ENCODE peak calls at places on chromosomes 2 and 18, in five cellular contexts. One of them, this sample, is unnamed.

GRCh38 chr2:73917696-73918207 is 8.9 kb upstream of the DGUOK start:
- DNase-seq in foreskin keratinocyte: no peak
- DNase-seq in hepatocyte: no peak
- DNase-seq in CD8-positive, alpha-beta T cell: no peak
- DNase-seq in nephron progenitor cell: no peak
- DNase-seq in this sample: no peak

GRCh38 chr2:24616606-24617005 is 125.6 kb downstream of the NCOA1 start:
- DNase-seq in foreskin keratinocyte: no peak
- DNase-seq in hepatocyte: no peak
- DNase-seq in CD8-positive, alpha-beta T cell: no peak
- DNase-seq in nephron progenitor cell: no peak
- DNase-seq in this sample: no peak

GRCh38 chr2:190714958-190715357 is 66.1 kb downstream of the NAB1 start:
- DNase-seq in foreskin keratinocyte: peak
- DNase-seq in hepatocyte: no peak
- DNase-seq in CD8-positive, alpha-beta T cell: no peak
- DNase-seq in nephron progenitor cell: no peak
- DNase-seq in this sample: peak

GRCh38 chr2:132374551-132374950 is 42.1 kb upstream of the GPR39 start:
- DNase-seq in foreskin keratinocyte: peak
- DNase-seq in hepatocyte: no peak
- DNase-seq in CD8-positive, alpha-beta T cell: no peak
- DNase-seq in nephron progenitor cell: no peak
- DNase-seq in this sample: no peak

GRCh38 chr18:4068552-4069158 is 386.5 kb downstream of the DLGAP1 start:
- DNase-seq in foreskin keratinocyte: no peak
- DNase-seq in hepatocyte: peak
- DNase-seq in CD8-positive, alpha-beta T cell: no peak
- DNase-seq in nephron progenitor cell: peak
- DNase-seq in this sample: peak

GRCh38 chr2:226447896-226448295 is 351.7 kb downstream of the IRS1 start:
- DNase-seq in foreskin keratinocyte: peak
- DNase-seq in hepatocyte: no peak
- DNase-seq in CD8-positive, alpha-beta T cell: no peak
- DNase-seq in nephron progenitor cell: no peak
- DNase-seq in this sample: peak

GRCh38 chr2:20580690-20581437 is 70.0 kb downstream of the HS1BP3 start:
- DNase-seq in foreskin keratinocyte: no peak
- DNase-seq in hepatocyte: no peak
- DNase-seq in CD8-positive, alpha-beta T cell: no peak
- DNase-seq in nephron progenitor cell: no peak
- DNase-seq in this sample: no peak

GRCh38 chr2:186457908-186458307 is 28.2 kb upstream of the ZC3H15 start:
- DNase-seq in foreskin keratinocyte: no peak
- DNase-seq in hepatocyte: no peak
- DNase-seq in CD8-positive, alpha-beta T cell: no peak
- DNase-seq in nephron progenitor cell: no peak
- DNase-seq in this sample: no peak

GRCh38 chr18:61651880-61652268 is 240.9 kb downstream of the RNF152 start:
- DNase-seq in foreskin keratinocyte: no peak
- DNase-seq in hepatocyte: no peak
- DNase-seq in CD8-positive, alpha-beta T cell: no peak
- DNase-seq in nephron progenitor cell: no peak
- DNase-seq in this sample: no peak

GRCh38 chr18:58183226-58183625 is 139.2 kb downstream of the NEDD4L start:
- DNase-seq in foreskin keratinocyte: no peak
- DNase-seq in hepatocyte: no peak
- DNase-seq in CD8-positive, alpha-beta T cell: no peak
- DNase-seq in nephron progenitor cell: no peak
- DNase-seq in this sample: no peak

GRCh38 chr18:51029378-51029693 is 677 bp upstream of the SMAD4 start:
- DNase-seq in foreskin keratinocyte: no peak
- DNase-seq in hepatocyte: no peak
- DNase-seq in CD8-positive, alpha-beta T cell: no peak
- DNase-seq in nephron progenitor cell: no peak
- DNase-seq in this sample: no peak

GRCh38 chr2:226185613-226186211 is 613.9 kb downstream of the IRS1 start:
- DNase-seq in foreskin keratinocyte: peak
- DNase-seq in hepatocyte: no peak
- DNase-seq in CD8-positive, alpha-beta T cell: no peak
- DNase-seq in nephron progenitor cell: no peak
- DNase-seq in this sample: peak

GRCh38 chr18:23998811-23999210 is 15.7 kb upstream of the TTC39C start:
- DNase-seq in foreskin keratinocyte: peak
- DNase-seq in hepatocyte: peak
- DNase-seq in CD8-positive, alpha-beta T cell: no peak
- DNase-seq in nephron progenitor cell: no peak
- DNase-seq in this sample: peak

GRCh38 chr2:9360701-9361100 is 62.6 kb downstream of the ITGB1BP1 start:
- DNase-seq in foreskin keratinocyte: no peak
- DNase-seq in hepatocyte: no peak
- DNase-seq in CD8-positive, alpha-beta T cell: no peak
- DNase-seq in nephron progenitor cell: no peak
- DNase-seq in this sample: no peak

GRCh38 chr2:234278556-234279286 is 218.2 kb downstream of the ARL4C start:
- DNase-seq in foreskin keratinocyte: no peak
- DNase-seq in hepatocyte: no peak
- DNase-seq in CD8-positive, alpha-beta T cell: peak
- DNase-seq in nephron progenitor cell: no peak
- DNase-seq in this sample: no peak

GRCh38 chr18:837922-838321 is 25.9 kb upstream of the YES1 start:
- DNase-seq in foreskin keratinocyte: no peak
- DNase-seq in hepatocyte: no peak
- DNase-seq in CD8-positive, alpha-beta T cell: no peak
- DNase-seq in nephron progenitor cell: no peak
- DNase-seq in this sample: no peak

GRCh38 chr2:203498161-203498560 is 36.9 kb downstream of the RAPH1 start:
- DNase-seq in foreskin keratinocyte: peak
- DNase-seq in hepatocyte: peak
- DNase-seq in CD8-positive, alpha-beta T cell: no peak
- DNase-seq in nephron progenitor cell: no peak
- DNase-seq in this sample: peak

GRCh38 chr2:16290311-16291020 is 350.1 kb downstream of the MYCN start:
- DNase-seq in foreskin keratinocyte: no peak
- DNase-seq in hepatocyte: no peak
- DNase-seq in CD8-positive, alpha-beta T cell: no peak
- DNase-seq in nephron progenitor cell: no peak
- DNase-seq in this sample: no peak

GRCh38 chr2:56185101-56185581 is 1.4 kb downstream of the CCDC85A start:
- DNase-seq in foreskin keratinocyte: no peak
- DNase-seq in hepatocyte: peak
- DNase-seq in CD8-positive, alpha-beta T cell: no peak
- DNase-seq in nephron progenitor cell: peak
- DNase-seq in this sample: peak

GRCh38 chr2:38592951-38593350 is 9.8 kb downstream of the HNRNPLL start:
- DNase-seq in foreskin keratinocyte: no peak
- DNase-seq in hepatocyte: no peak
- DNase-seq in CD8-positive, alpha-beta T cell: no peak
- DNase-seq in nephron progenitor cell: no peak
- DNase-seq in this sample: peak

GRCh38 chr2:38586926-38587325 is 15.8 kb downstream of the HNRNPLL start:
- DNase-seq in foreskin keratinocyte: no peak
- DNase-seq in hepatocyte: no peak
- DNase-seq in CD8-positive, alpha-beta T cell: no peak
- DNase-seq in nephron progenitor cell: no peak
- DNase-seq in this sample: no peak

GRCh38 chr2:38591152-38591551 is 11.6 kb downstream of the HNRNPLL start:
- DNase-seq in foreskin keratinocyte: no peak
- DNase-seq in hepatocyte: no peak
- DNase-seq in CD8-positive, alpha-beta T cell: no peak
- DNase-seq in nephron progenitor cell: no peak
- DNase-seq in this sample: no peak

GRCh38 chr2:38590053-38590452 is 12.7 kb downstream of the HNRNPLL start:
- DNase-seq in foreskin keratinocyte: no peak
- DNase-seq in hepatocyte: no peak
- DNase-seq in CD8-positive, alpha-beta T cell: no peak
- DNase-seq in nephron progenitor cell: no peak
- DNase-seq in this sample: no peak
- TF ChIP-seq CTCF in foreskin keratinocyte: peak
- TF ChIP-seq CTCF in hepatocyte: no peak
- TF ChIP-seq CTCF in CD8-positive, alpha-beta T cell: no peak
- TF ChIP-seq CTCF in nephron progenitor cell: peak
- TF ChIP-seq CTCF in this sample: no peak

DNA sequence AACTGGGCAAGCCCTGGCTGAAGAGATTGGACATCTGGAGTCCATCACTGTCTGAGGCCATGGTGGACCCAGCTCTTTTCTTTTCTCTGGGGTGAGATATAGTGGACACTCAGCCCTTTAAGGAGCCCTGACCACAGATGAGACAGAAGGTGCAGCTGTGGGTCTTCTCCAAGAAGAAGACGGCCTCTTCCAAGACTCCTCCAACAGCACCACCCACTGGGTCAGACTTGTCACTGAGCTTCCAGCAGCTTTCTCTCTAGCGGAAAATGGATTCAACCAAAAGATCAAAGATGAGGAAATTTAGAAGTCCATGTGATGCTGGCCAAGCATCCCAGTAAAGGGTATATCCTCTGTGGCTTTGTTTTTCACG is 27.3 kb downstream of the TWIST2 start:
- DNase-seq in foreskin keratinocyte: no peak
- DNase-seq in hepatocyte: no peak
- DNase-seq in CD8-positive, alpha-beta T cell: no peak
- DNase-seq in nephron progenitor cell: no peak
- DNase-seq in this sample: no peak
- TF ChIP-seq CTCF in foreskin keratinocyte: peak
- TF ChIP-seq CTCF in hepatocyte: no peak
- TF ChIP-seq CTCF in CD8-positive, alpha-beta T cell: no peak
- TF ChIP-seq CTCF in nephron progenitor cell: peak
- TF ChIP-seq CTCF in this sample: peak

DNA sequence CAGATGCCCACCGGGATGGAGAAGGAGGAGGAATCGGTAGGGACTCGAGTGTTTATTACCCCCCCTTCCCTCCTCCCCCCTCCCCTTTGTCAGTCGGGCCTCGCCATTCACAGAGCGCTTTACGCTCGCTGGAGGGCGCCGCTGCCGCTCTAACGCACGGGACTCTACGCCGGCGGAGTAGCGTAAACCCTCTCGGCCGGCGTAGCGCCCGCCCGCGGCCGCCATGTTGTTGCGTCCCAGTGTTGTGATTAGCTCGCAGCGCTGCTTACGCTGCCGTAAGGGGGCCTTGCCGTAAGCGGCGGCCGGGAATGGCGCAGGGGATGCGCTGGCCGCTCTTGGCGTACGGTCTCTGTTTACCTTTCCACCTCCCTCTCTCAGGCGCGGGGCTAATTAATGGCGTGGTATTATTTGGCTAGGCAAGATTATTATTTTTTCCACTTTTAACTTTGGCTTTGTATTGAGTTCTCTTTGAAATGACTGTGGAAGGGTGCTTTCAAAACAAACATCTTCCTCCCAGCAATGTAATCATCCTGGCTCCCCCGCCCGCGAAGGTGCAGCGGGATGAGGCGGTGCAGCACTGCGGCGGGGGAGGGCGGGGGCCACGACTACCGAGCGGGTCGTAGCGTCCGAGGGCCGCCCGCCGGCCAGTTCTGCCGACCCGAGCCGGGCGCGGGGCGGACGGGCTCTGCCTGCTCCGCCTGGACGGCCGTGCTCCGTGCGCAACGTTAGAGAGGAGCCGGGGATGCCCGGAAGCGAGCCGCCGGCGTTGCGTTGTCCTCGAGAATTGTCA is 779 bp downstream of the EPC2 start:
- DNase-seq in foreskin keratinocyte: peak
- DNase-seq in hepatocyte: peak
- DNase-seq in CD8-positive, alpha-beta T cell: peak
- DNase-seq in nephron progenitor cell: peak
- DNase-seq in this sample: peak
- TF ChIP-seq CTCF in foreskin keratinocyte: peak
- TF ChIP-seq CTCF in hepatocyte: peak
- TF ChIP-seq CTCF in CD8-positive, alpha-beta T cell: no peak
- TF ChIP-seq CTCF in nephron progenitor cell: no peak
- TF ChIP-seq CTCF in this sample: peak

DNA sequence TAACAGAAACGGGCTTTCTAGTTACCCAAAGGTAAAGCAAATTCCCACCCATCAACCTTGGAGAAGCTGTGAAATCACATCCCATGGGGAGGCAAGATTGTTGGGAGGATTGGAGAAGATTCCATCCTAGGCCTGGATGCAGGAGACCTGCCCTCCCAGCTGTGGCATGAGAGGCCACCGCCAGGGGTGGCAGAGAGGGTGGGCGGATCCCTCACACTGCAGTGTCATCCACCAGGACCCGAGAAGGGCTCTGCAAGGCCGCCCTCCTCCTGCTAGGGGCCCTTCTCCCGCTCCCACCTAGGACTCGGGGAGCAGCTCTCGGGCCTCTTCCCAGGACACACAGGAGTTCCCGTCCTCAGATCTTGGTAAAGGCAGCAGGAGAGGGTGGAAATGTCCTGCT is 15.5 kb upstream of the ATG16L1 start:
- DNase-seq in foreskin keratinocyte: no peak
- DNase-seq in hepatocyte: no peak
- DNase-seq in CD8-positive, alpha-beta T cell: no peak
- DNase-seq in nephron progenitor cell: no peak
- DNase-seq in this sample: no peak
- TF ChIP-seq CTCF in foreskin keratinocyte: no peak
- TF ChIP-seq CTCF in hepatocyte: no peak
- TF ChIP-seq CTCF in CD8-positive, alpha-beta T cell: no peak
- TF ChIP-seq CTCF in nephron progenitor cell: no peak
- TF ChIP-seq CTCF in this sample: no peak

This sample was measured in MCF 10A.